ENCODE peak calls at places on chromosomes 2 and 18, in ten cellular contexts. One of them, this sample, is unnamed.

GRCh38 chr18:62637807-62638687 is 77.3 kb upstream of the PHLPP1 start:
- DNase-seq in CD8-positive, alpha-beta T cell: peak; percentile 8
- DNase-seq in MM.1S: peak; percentile 61
- DNase-seq in stomach: peak; percentile 32
- DNase-seq in brain microvascular endothelial cell: peak; percentile 6
- DNase-seq in CD4-positive, alpha-beta T cell: peak; percentile 25
- DNase-seq in adrenal gland: peak; percentile 45
- DNase-seq in cardiac muscle cell: peak; percentile 27
- DNase-seq in CD8-positive, alpha-beta memory T cell: peak; percentile 35
- DNase-seq in HL-60: peak; percentile 43
- DNase-seq in this sample: peak; percentile 45

GRCh38 chr18:23485386-23485785 is 17.9 kb upstream of the RMC1 start:
- DNase-seq in brain microvascular endothelial cell: no peak
- DNase-seq in CD4-positive, alpha-beta T cell: no peak
- DNase-seq in CD8-positive, alpha-beta T cell: no peak
- DNase-seq in adrenal gland: no peak
- DNase-seq in stomach: no peak
- DNase-seq in CD8-positive, alpha-beta memory T cell: no peak
- DNase-seq in cardiac muscle cell: no peak
- DNase-seq in HL-60: no peak
- DNase-seq in MM.1S: no peak
- DNase-seq in this sample: no peak

GRCh38 chr2:64482765-64483504 is 29.0 kb downstream of the LGALSL start:
- DNase-seq in CD8-positive, alpha-beta T cell: no peak
- DNase-seq in adrenal gland: peak; percentile 87
- DNase-seq in brain microvascular endothelial cell: peak; percentile 58
- DNase-seq in cardiac muscle cell: peak; percentile 30
- DNase-seq in MM.1S: no peak
- DNase-seq in CD4-positive, alpha-beta T cell: no peak
- DNase-seq in stomach: peak; percentile 44
- DNase-seq in HL-60: no peak
- DNase-seq in CD8-positive, alpha-beta memory T cell: no peak
- DNase-seq in this sample: no peak

GRCh38 chr2:100242891-100243670 is 79.2 kb downstream of the LONRF2 start:
- DNase-seq in brain microvascular endothelial cell: peak; percentile 62
- DNase-seq in CD4-positive, alpha-beta T cell: peak; percentile 19
- DNase-seq in adrenal gland: peak; percentile 59
- DNase-seq in HL-60: no peak
- DNase-seq in MM.1S: peak; percentile 43
- DNase-seq in CD8-positive, alpha-beta T cell: no peak
- DNase-seq in cardiac muscle cell: peak; percentile 67
- DNase-seq in stomach: peak; percentile 74
- DNase-seq in CD8-positive, alpha-beta memory T cell: no peak
- DNase-seq in this sample: peak; percentile 44

GRCh38 chr2:231640646-231641111 is 48.0 kb downstream of the TEX44 start:
- DNase-seq in cardiac muscle cell: no peak
- DNase-seq in MM.1S: no peak
- DNase-seq in HL-60: peak; percentile 83
- DNase-seq in brain microvascular endothelial cell: peak; percentile 7
- DNase-seq in CD8-positive, alpha-beta memory T cell: no peak
- DNase-seq in adrenal gland: peak; percentile 68
- DNase-seq in CD8-positive, alpha-beta T cell: no peak
- DNase-seq in stomach: peak; percentile 57
- DNase-seq in CD4-positive, alpha-beta T cell: no peak
- DNase-seq in this sample: no peak

GRCh38 chr2:1546023-1546591 is 132.8 kb downstream of the TPO start:
- DNase-seq in HL-60: peak; percentile 28
- DNase-seq in CD4-positive, alpha-beta T cell: no peak
- DNase-seq in adrenal gland: peak; percentile 52
- DNase-seq in cardiac muscle cell: peak; percentile 69
- DNase-seq in brain microvascular endothelial cell: peak; percentile 45
- DNase-seq in CD8-positive, alpha-beta memory T cell: no peak
- DNase-seq in MM.1S: peak; percentile 16
- DNase-seq in stomach: no peak
- DNase-seq in CD8-positive, alpha-beta T cell: no peak
- DNase-seq in this sample: no peak

GRCh38 chr2:18831916-18832510 is 242.6 kb upstream of the NT5C1B start:
- DNase-seq in stomach: no peak
- DNase-seq in adrenal gland: no peak
- DNase-seq in MM.1S: no peak
- DNase-seq in CD8-positive, alpha-beta T cell: no peak
- DNase-seq in CD8-positive, alpha-beta memory T cell: no peak
- DNase-seq in cardiac muscle cell: peak; percentile 77
- DNase-seq in HL-60: no peak
- DNase-seq in brain microvascular endothelial cell: peak; percentile 46
- DNase-seq in CD4-positive, alpha-beta T cell: no peak
- DNase-seq in this sample: no peak

GRCh38 chr18:79927597-79928562 is 23.6 kb downstream of the SLC66A2 start:
- DNase-seq in CD8-positive, alpha-beta memory T cell: no peak
- DNase-seq in adrenal gland: no peak
- DNase-seq in HL-60: no peak
- DNase-seq in brain microvascular endothelial cell: no peak
- DNase-seq in CD8-positive, alpha-beta T cell: no peak
- DNase-seq in cardiac muscle cell: no peak
- DNase-seq in stomach: peak; percentile 16
- DNase-seq in CD4-positive, alpha-beta T cell: no peak
- DNase-seq in MM.1S: no peak
- DNase-seq in this sample: peak; percentile 81

GRCh38 chr2:96924775-96925747 is 55.2 kb upstream of the SEMA4C start:
- DNase-seq in brain microvascular endothelial cell: no peak
- DNase-seq in MM.1S: no peak
- DNase-seq in CD8-positive, alpha-beta memory T cell: peak; percentile 21
- DNase-seq in cardiac muscle cell: no peak
- DNase-seq in stomach: no peak
- DNase-seq in CD8-positive, alpha-beta T cell: no peak
- DNase-seq in CD4-positive, alpha-beta T cell: no peak
- DNase-seq in HL-60: no peak
- DNase-seq in adrenal gland: no peak
- DNase-seq in this sample: no peak

GRCh38 chr2:96926236-96926635 is 56.4 kb upstream of the SEMA4C start:
- DNase-seq in cardiac muscle cell: no peak
- DNase-seq in CD8-positive, alpha-beta T cell: no peak
- DNase-seq in MM.1S: no peak
- DNase-seq in brain microvascular endothelial cell: no peak
- DNase-seq in HL-60: no peak
- DNase-seq in CD4-positive, alpha-beta T cell: no peak
- DNase-seq in CD8-positive, alpha-beta memory T cell: no peak
- DNase-seq in adrenal gland: no peak
- DNase-seq in stomach: no peak
- DNase-seq in this sample: no peak

GRCh38 chr2:96928277-96928781 is 58.1 kb downstream of the FAM178B start:
- DNase-seq in adrenal gland: no peak
- DNase-seq in brain microvascular endothelial cell: no peak
- DNase-seq in CD8-positive, alpha-beta memory T cell: no peak
- DNase-seq in MM.1S: no peak
- DNase-seq in cardiac muscle cell: no peak
- DNase-seq in CD8-positive, alpha-beta T cell: no peak
- DNase-seq in stomach: no peak
- DNase-seq in CD4-positive, alpha-beta T cell: no peak
- DNase-seq in HL-60: no peak
- DNase-seq in this sample: peak; percentile 34

GRCh38 chr2:96927420-96928171 is 57.7 kb upstream of the SEMA4C start:
- DNase-seq in CD4-positive, alpha-beta T cell: no peak
- DNase-seq in adrenal gland: no peak
- DNase-seq in CD8-positive, alpha-beta memory T cell: no peak
- DNase-seq in CD8-positive, alpha-beta T cell: no peak
- DNase-seq in brain microvascular endothelial cell: no peak
- DNase-seq in stomach: peak; percentile 56
- DNase-seq in cardiac muscle cell: peak; percentile 17
- DNase-seq in MM.1S: no peak
- DNase-seq in HL-60: no peak
- DNase-seq in this sample: peak; percentile 44

GRCh38 chr2:96926791-96927190 is 56.9 kb upstream of the SEMA4C start:
- DNase-seq in stomach: no peak
- DNase-seq in adrenal gland: no peak
- DNase-seq in MM.1S: no peak
- DNase-seq in CD8-positive, alpha-beta T cell: no peak
- DNase-seq in CD8-positive, alpha-beta memory T cell: no peak
- DNase-seq in brain microvascular endothelial cell: no peak
- DNase-seq in CD4-positive, alpha-beta T cell: no peak
- DNase-seq in cardiac muscle cell: no peak
- DNase-seq in HL-60: no peak
- DNase-seq in this sample: no peak
- H3K27ac ChIP-seq in stomach: no peak overlapping the region
- H3K27ac ChIP-seq in adrenal gland: no peak overlapping the region
- H3K27ac ChIP-seq in MM.1S: no peak overlapping the region
- H3K27ac ChIP-seq in CD8-positive, alpha-beta T cell: no peak overlapping the region
- H3K27ac ChIP-seq in CD8-positive, alpha-beta memory T cell: no peak overlapping the region
- H3K27ac ChIP-seq in brain microvascular endothelial cell: no peak overlapping the region
- H3K27ac ChIP-seq in CD4-positive, alpha-beta T cell: no peak overlapping the region
- H3K27ac ChIP-seq in cardiac muscle cell: no peak overlapping the region
- H3K27ac ChIP-seq in HL-60: no peak overlapping the region
- H3K27ac ChIP-seq in this sample: no peak overlapping the region

GRCh38 chr2:60858897-60859311 is 22.5 kb upstream of the REL start:
- DNase-seq in HL-60: no peak
- DNase-seq in stomach: no peak
- DNase-seq in brain microvascular endothelial cell: no peak
- DNase-seq in CD8-positive, alpha-beta T cell: no peak
- DNase-seq in CD4-positive, alpha-beta T cell: no peak
- DNase-seq in cardiac muscle cell: no peak
- DNase-seq in CD8-positive, alpha-beta memory T cell: no peak
- DNase-seq in adrenal gland: no peak
- DNase-seq in MM.1S: no peak
- DNase-seq in this sample: no peak

GRCh38 chr2:60857025-60857424 is 24.3 kb upstream of the REL start:
- DNase-seq in CD8-positive, alpha-beta T cell: no peak
- DNase-seq in CD4-positive, alpha-beta T cell: no peak
- DNase-seq in stomach: no peak
- DNase-seq in HL-60: no peak
- DNase-seq in cardiac muscle cell: no peak
- DNase-seq in CD8-positive, alpha-beta memory T cell: no peak
- DNase-seq in brain microvascular endothelial cell: no peak
- DNase-seq in adrenal gland: no peak
- DNase-seq in MM.1S: no peak
- DNase-seq in this sample: no peak

GRCh38 chr2:60852282-60852860 is 29.0 kb upstream of the REL start:
- DNase-seq in adrenal gland: peak; percentile 56
- DNase-seq in CD8-positive, alpha-beta T cell: no peak
- DNase-seq in cardiac muscle cell: no peak
- DNase-seq in CD4-positive, alpha-beta T cell: no peak
- DNase-seq in MM.1S: no peak
- DNase-seq in CD8-positive, alpha-beta memory T cell: no peak
- DNase-seq in stomach: no peak
- DNase-seq in HL-60: peak; percentile 51
- DNase-seq in brain microvascular endothelial cell: no peak
- DNase-seq in this sample: no peak

GRCh38 chr2:60853512-60853911 is 27.9 kb upstream of the REL start:
- DNase-seq in CD4-positive, alpha-beta T cell: no peak
- DNase-seq in HL-60: no peak
- DNase-seq in stomach: no peak
- DNase-seq in cardiac muscle cell: no peak
- DNase-seq in CD8-positive, alpha-beta T cell: no peak
- DNase-seq in adrenal gland: no peak
- DNase-seq in MM.1S: no peak
- DNase-seq in CD8-positive, alpha-beta memory T cell: no peak
- DNase-seq in brain microvascular endothelial cell: no peak
- DNase-seq in this sample: no peak

DNA sequence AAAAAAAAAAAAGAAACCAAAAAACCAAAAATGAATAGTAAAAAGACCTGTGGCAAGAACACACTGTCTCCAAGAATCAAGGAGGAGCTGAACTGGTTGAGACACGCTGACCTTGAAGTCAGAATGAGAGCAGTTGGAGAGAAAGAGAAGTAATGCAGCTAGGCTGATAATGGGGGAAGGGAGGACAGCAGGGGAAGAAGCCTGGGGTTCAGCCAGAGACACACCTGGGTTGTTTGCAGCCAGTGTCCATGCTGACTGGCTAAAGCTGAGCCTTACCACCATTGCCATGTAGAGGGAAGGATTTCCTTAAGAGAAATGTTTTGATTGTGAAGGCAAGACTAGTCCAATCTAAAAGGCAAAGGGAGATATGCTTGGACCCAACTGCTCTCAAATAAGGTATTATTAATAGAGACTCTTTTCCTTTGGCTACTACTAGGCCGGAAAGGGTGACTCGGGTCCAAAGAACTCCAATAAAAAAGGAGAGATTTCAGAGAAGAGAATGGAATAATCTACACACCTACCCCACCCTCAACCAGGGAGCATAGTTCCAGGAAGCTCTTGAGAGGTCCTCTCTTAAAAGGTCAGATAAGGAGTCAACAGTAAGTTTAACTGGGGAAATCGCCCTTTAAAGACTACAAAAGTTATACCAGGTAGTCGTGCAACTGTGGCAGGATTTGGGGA is 25.2 kb upstream of the REL start:
- DNase-seq in CD8-positive, alpha-beta T cell: no peak
- DNase-seq in adrenal gland: no peak
- DNase-seq in MM.1S: no peak
- DNase-seq in brain microvascular endothelial cell: no peak
- DNase-seq in HL-60: no peak
- DNase-seq in CD8-positive, alpha-beta memory T cell: no peak
- DNase-seq in cardiac muscle cell: no peak
- DNase-seq in CD4-positive, alpha-beta T cell: no peak
- DNase-seq in stomach: no peak
- DNase-seq in this sample: no peak
- H3K27ac ChIP-seq in CD8-positive, alpha-beta T cell: no peak overlapping the region
- H3K27ac ChIP-seq in adrenal gland: no peak overlapping the region
- H3K27ac ChIP-seq in MM.1S: no peak overlapping the region
- H3K27ac ChIP-seq in brain microvascular endothelial cell: no peak overlapping the region
- H3K27ac ChIP-seq in HL-60: no peak overlapping the region
- H3K27ac ChIP-seq in CD8-positive, alpha-beta memory T cell: no peak overlapping the region
- H3K27ac ChIP-seq in cardiac muscle cell: no peak overlapping the region
- H3K27ac ChIP-seq in CD4-positive, alpha-beta T cell: no peak overlapping the region
- H3K27ac ChIP-seq in stomach: no peak overlapping the region
- H3K27ac ChIP-seq in this sample: no peak overlapping the region

GRCh38 chr2:219527076-219527394 is 12.8 kb downstream of the ASIC4 start:
- DNase-seq in brain microvascular endothelial cell: no peak
- DNase-seq in CD8-positive, alpha-beta memory T cell: no peak
- DNase-seq in CD8-positive, alpha-beta T cell: no peak
- DNase-seq in CD4-positive, alpha-beta T cell: no peak
- DNase-seq in MM.1S: no peak
- DNase-seq in adrenal gland: peak; percentile 23
- DNase-seq in HL-60: no peak
- DNase-seq in stomach: peak; percentile 55
- DNase-seq in cardiac muscle cell: no peak
- DNase-seq in this sample: no peak

GRCh38 chr2:219527472-219527871 is 13.2 kb downstream of the ASIC4 start:
- DNase-seq in CD8-positive, alpha-beta memory T cell: no peak
- DNase-seq in HL-60: no peak
- DNase-seq in CD8-positive, alpha-beta T cell: no peak
- DNase-seq in adrenal gland: no peak
- DNase-seq in brain microvascular endothelial cell: no peak
- DNase-seq in cardiac muscle cell: no peak
- DNase-seq in MM.1S: no peak
- DNase-seq in CD4-positive, alpha-beta T cell: no peak
- DNase-seq in stomach: no peak
- DNase-seq in this sample: no peak

GRCh38 chr2:219524817-219525216 is 10.5 kb downstream of the ASIC4 start:
- DNase-seq in CD4-positive, alpha-beta T cell: no peak
- DNase-seq in HL-60: no peak
- DNase-seq in stomach: no peak
- DNase-seq in CD8-positive, alpha-beta T cell: no peak
- DNase-seq in brain microvascular endothelial cell: no peak
- DNase-seq in adrenal gland: no peak
- DNase-seq in CD8-positive, alpha-beta memory T cell: no peak
- DNase-seq in MM.1S: no peak
- DNase-seq in cardiac muscle cell: no peak
- DNase-seq in this sample: no peak

GRCh38 chr2:219525533-219526232 is 11.4 kb downstream of the ASIC4 start:
- DNase-seq in stomach: no peak
- DNase-seq in cardiac muscle cell: peak; percentile 70
- DNase-seq in CD8-positive, alpha-beta T cell: no peak
- DNase-seq in HL-60: no peak
- DNase-seq in brain microvascular endothelial cell: no peak
- DNase-seq in CD8-positive, alpha-beta memory T cell: no peak
- DNase-seq in adrenal gland: no peak
- DNase-seq in MM.1S: no peak
- DNase-seq in CD4-positive, alpha-beta T cell: no peak
- DNase-seq in this sample: no peak

GRCh38 chr2:219526320-219527075 is 12.2 kb downstream of the ASIC4 start:
- DNase-seq in MM.1S: no peak
- DNase-seq in brain microvascular endothelial cell: no peak
- DNase-seq in CD8-positive, alpha-beta T cell: no peak
- DNase-seq in stomach: no peak
- DNase-seq in HL-60: no peak
- DNase-seq in adrenal gland: no peak
- DNase-seq in cardiac muscle cell: no peak
- DNase-seq in CD8-positive, alpha-beta memory T cell: no peak
- DNase-seq in CD4-positive, alpha-beta T cell: no peak
- DNase-seq in this sample: no peak
- H3K27ac ChIP-seq in MM.1S: no peak overlapping the region
- H3K27ac ChIP-seq in brain microvascular endothelial cell: no peak overlapping the region
- H3K27ac ChIP-seq in CD8-positive, alpha-beta T cell: no peak overlapping the region
- H3K27ac ChIP-seq in stomach: no peak overlapping the region
- H3K27ac ChIP-seq in HL-60: no peak overlapping the region
- H3K27ac ChIP-seq in adrenal gland: peak overlapping the region; percentile 66
- H3K27ac ChIP-seq in cardiac muscle cell: peak overlapping the region; percentile 86
- H3K27ac ChIP-seq in CD8-positive, alpha-beta memory T cell: peak overlapping the region; percentile 51
- H3K27ac ChIP-seq in CD4-positive, alpha-beta T cell: no peak overlapping the region
- H3K27ac ChIP-seq in this sample: no peak overlapping the region

DNA sequence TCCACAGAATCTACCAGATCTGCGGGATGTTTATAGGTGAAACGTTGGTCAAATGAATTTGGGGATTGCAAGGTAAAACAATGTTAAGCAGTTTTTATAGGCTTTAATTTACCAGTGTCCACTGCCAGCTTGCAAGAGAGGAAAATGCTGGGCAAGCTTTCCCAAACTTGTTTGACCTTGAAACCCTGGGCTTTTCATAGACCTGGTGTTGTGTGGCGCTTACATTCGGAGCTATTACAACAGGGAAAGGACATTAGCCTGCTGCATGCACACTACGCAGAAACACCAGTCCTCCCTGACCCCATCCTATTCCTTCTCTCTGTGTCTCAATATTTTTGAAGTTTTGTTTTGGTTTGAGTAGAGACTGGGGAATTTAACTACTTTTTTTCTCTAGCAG is 59.6 kb upstream of the AGPS start:
- DNase-seq in HL-60: no peak
- DNase-seq in stomach: no peak
- DNase-seq in CD8-positive, alpha-beta memory T cell: no peak
- DNase-seq in CD8-positive, alpha-beta T cell: no peak
- DNase-seq in MM.1S: no peak
- DNase-seq in brain microvascular endothelial cell: no peak
- DNase-seq in cardiac muscle cell: no peak
- DNase-seq in adrenal gland: peak; percentile 58
- DNase-seq in CD4-positive, alpha-beta T cell: no peak
- DNase-seq in this sample: no peak
- H3K27ac ChIP-seq in HL-60: peak overlapping the region; percentile 68
- H3K27ac ChIP-seq in stomach: no peak overlapping the region
- H3K27ac ChIP-seq in CD8-positive, alpha-beta memory T cell: no peak overlapping the region
- H3K27ac ChIP-seq in CD8-positive, alpha-beta T cell: no peak overlapping the region
- H3K27ac ChIP-seq in MM.1S: no peak overlapping the region
- H3K27ac ChIP-seq in brain microvascular endothelial cell: peak overlapping the region; percentile 54
- H3K27ac ChIP-seq in cardiac muscle cell: peak overlapping the region; percentile 8
- H3K27ac ChIP-seq in adrenal gland: peak overlapping the region; percentile 17
- H3K27ac ChIP-seq in CD4-positive, alpha-beta T cell: no peak overlapping the region
- H3K27ac ChIP-seq in this sample: peak overlapping the region; percentile 22

This sample was measured in SJCRH30.